ENCODE peak calls at places on chromosome 16, in five cellular contexts. X, H, A, D and I are unnamed samples.

GRCh38 chr16:81201267-81201666 is 37.2 kb upstream of the BCO1 start:
- DNase-seq in A (no peak), D (no peak), H (no peak), X (no peak), I (no peak)

GRCh38 chr16:49350265-49351103 is 23.1 kb upstream of the C16orf78 start:
- DNase-seq in H (peak; percentile 62), D (no peak), A (peak; percentile 72), X (peak; percentile 22), I (peak; percentile 33)

GRCh38 chr16:75620326-75621169 is 2.5 kb downstream of the ADAT1 start:
- DNase-seq in X (no peak), H (no peak), A (no peak), D (peak; percentile 61), I (no peak)

GRCh38 chr16:72481419-72481818 is 309.5 kb upstream of the PMFBP1 start:
- DNase-seq in D (no peak), X (no peak), H (no peak), A (no peak), I (no peak)

GRCh38 chr16:15682105-15682570 is 32.1 kb downstream of the NDE1 start:
- DNase-seq in D (no peak), X (no peak), H (peak; percentile 11), A (peak; percentile 81), I (peak; percentile 29)

GRCh38 chr16:48075398-48075797 is 80.4 kb downstream of the ABCC12 start:
- DNase-seq in A (no peak), H (no peak), X (no peak), D (no peak), I (no peak)

GRCh38 chr16:88533945-88534641 is 36.1 kb upstream of the ZC3H18 start:
- DNase-seq in X (peak; percentile 86), D (peak; percentile 69), A (peak; percentile 71), H (peak; percentile 75), I (peak; percentile 79)

GRCh38 chr16:51636913-51637743 is 486.1 kb upstream of the SALL1 start:
- DNase-seq in A (peak; percentile 79), D (no peak), H (no peak), X (no peak), I (no peak)

GRCh38 chr16:2773188-2773968 is 3.7 kb downstream of the ELOB start:
- DNase-seq in H (no peak), A (peak; percentile 20), D (no peak), X (no peak), I (no peak)

GRCh38 chr16:17211797-17212196 is 259.0 kb downstream of the XYLT1 start:
- DNase-seq in A (peak; percentile 87), X (peak; percentile 33), H (peak; percentile 36), D (no peak), I (no peak)

GRCh38 chr16:70257391-70257790 is 5.7 kb upstream of the EXOSC6 start:
- DNase-seq in D (no peak), H (no peak), X (no peak), A (peak; percentile 83), I (no peak)

GRCh38 chr16:50114357-50115129 is 38.6 kb upstream of the TENT4B start:
- DNase-seq in X (no peak), A (peak; percentile 77), D (no peak), H (no peak), I (no peak)

GRCh38 chr16:54928421-54929089 is 2.1 kb upstream of the IRX5 start:
- DNase-seq in D (peak; percentile 23), H (peak; percentile 30), A (peak; percentile 46), X (peak; percentile 41), I (no peak)

GRCh38 chr16:47481698-47482374 is 20.7 kb downstream of the PHKB start:
- DNase-seq in X (no peak), H (no peak), A (no peak), D (no peak), I (peak; percentile 49)

GRCh38 chr16:1011316-1012082 is 29.9 kb downstream of the SOX8 start:
- DNase-seq in A (no peak), H (no peak), D (no peak), X (no peak), I (no peak)

GRCh38 chr16:19691161-19691850 is 26.7 kb downstream of the KNOP1 start:
- DNase-seq in D (no peak), A (peak; percentile 31), X (no peak), H (no peak), I (no peak)

GRCh38 chr16:29231231-29231630 is 175.3 kb downstream of the NPIPB11 start:
- DNase-seq in D (no peak), H (no peak), A (no peak), X (no peak), I (no peak)

GRCh38 chr16:19307587-19308241 is 22.2 kb downstream of the CLEC19A start:
- DNase-seq in X (no peak), A (peak; percentile 59), H (peak; percentile 54), D (no peak), I (no peak)

GRCh38 chr16:56609463-56609921 is 1.1 kb downstream of the MT2A start:
- DNase-seq in A (no peak), H (no peak), X (peak; percentile 69), D (peak; percentile 33), I (peak; percentile 84)

GRCh38 chr16:23771027-23771426 is 16.2 kb downstream of the CHP2 start:
- DNase-seq in D (no peak), A (no peak), H (no peak), X (no peak), I (no peak)

GRCh38 chr16:64910351-64910750 is 211.5 kb downstream of the CDH11 start:
- DNase-seq in X (no peak), H (no peak), A (peak; percentile 78), D (no peak), I (no peak)

GRCh38 chr16:57795431-57795878 is 6.8 kb downstream of the KIFC3 start:
- DNase-seq in X (no peak), A (peak; percentile 90), H (no peak), D (no peak), I (no peak)

GRCh38 chr16:70455910-70456309 is 1.5 kb downstream of the FCSK start:
- DNase-seq in H (no peak), D (no peak), X (no peak), A (no peak), I (no peak)

GRCh38 chr16:72811188-72811720 is 236.7 kb downstream of the ZFHX3 start:
- DNase-seq in X (no peak), H (no peak), D (no peak), A (no peak), I (no peak)

DNA sequence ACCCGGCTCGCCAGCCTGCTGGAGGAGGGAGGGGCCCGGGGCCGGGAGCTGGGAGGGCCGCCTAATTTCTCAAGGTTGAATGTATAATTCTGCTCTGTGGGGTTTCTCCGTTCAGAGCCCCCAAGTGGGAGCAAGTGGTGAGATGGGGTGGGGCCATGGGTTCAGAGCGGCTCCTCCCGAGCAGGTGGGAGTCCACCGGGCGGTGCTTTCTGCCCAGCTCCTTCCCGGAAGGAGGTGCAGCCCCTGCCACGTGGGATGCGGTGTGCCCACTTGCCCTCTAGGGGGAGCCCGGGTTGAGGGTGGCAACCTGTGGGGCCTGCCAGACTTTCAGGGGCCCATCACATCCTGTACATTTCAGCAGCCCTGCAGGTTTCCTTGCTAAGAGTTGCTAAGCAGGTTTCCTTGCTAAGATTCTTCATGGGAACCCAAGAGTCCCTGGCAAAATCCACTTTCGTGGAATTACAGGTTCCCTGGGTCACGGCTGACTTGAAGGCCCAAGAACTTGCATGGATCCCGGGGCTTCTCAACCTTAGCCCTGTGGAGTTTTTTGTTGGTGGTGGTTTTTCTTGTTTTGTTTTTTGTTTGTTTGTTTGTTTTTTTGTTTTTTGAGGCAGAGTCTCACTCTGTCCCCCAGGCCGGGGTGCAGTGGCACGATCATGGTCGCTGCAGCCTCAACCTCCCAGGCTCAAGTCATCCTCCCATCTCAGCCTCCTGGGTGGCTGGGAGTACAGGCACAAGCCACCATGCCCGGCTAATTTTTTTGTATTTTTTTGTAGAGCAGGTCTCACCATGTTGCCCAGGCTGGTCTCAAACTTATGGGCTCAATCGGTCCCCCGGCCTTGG is 196.6 kb upstream of the GSE1 start:
- DNase-seq in X (peak; percentile 65), H (no peak), D (peak; percentile 34), A (peak; percentile 78), I (peak; percentile 50)
- H3K4me3 ChIP-seq in X (no peak overlapping the region), H (no peak overlapping the region), D (no peak overlapping the region), A (no peak overlapping the region), I (no peak overlapping the region)

GRCh38 chr16:86432048-86432447 is 78.3 kb upstream of the FOXF1 start:
- DNase-seq in A (no peak), X (no peak), H (no peak), D (no peak), I (no peak)
- H3K36me3 ChIP-seq in A (no peaks in the 10 kb centered on the region), X (no peaks in the 10 kb centered on the region), H (no peaks in the 10 kb centered on the region), D (no peaks in the 10 kb centered on the region), I (no peaks in the 10 kb centered on the region)

GRCh38 chr16:67186550-67186950 is 2.8 kb upstream of the MATCAP1 start:
- DNase-seq in D (no peak), A (peak; percentile 88), H (no peak), X (no peak), I (no peak)

GRCh38 chr16:67185003-67185865 is 1.5 kb upstream of the MATCAP1 start:
- DNase-seq in A (peak; percentile 94), X (peak; percentile 80), D (peak; percentile 61), H (peak; percentile 81), I (peak; percentile 79)

GRCh38 chr16:67184453-67185002 is 765 bp upstream of the MATCAP1 start:
- DNase-seq in D (no peak), H (no peak), A (peak; percentile 36), X (no peak), I (no peak)

GRCh38 chr16:67187175-67187900 is 2.6 kb downstream of the EXOC3L1 start:
- DNase-seq in H (no peak), X (no peak), A (no peak), D (no peak), I (no peak)

DNA sequence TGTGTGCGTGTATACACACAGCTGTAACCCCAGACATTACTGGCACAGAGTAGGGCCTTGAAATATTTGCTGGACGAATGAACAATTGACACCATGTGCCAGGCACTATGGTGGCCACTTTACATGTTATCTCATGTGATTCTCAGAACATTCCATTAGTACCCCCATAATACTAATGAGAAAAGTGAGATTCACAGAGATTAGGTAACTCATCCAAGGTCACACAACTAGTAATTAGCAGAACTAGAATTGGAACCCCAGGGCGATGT is 2.0 kb upstream of the MATCAP1 start:
- DNase-seq in D (no peak), H (no peak), A (no peak), X (no peak), I (no peak)
- H3K4me3 ChIP-seq in D (no peak overlapping the region), H (no peak overlapping the region), A (no peak overlapping the region), X (peak overlapping the region; percentile 25), I (no peak overlapping the region)

DNA sequence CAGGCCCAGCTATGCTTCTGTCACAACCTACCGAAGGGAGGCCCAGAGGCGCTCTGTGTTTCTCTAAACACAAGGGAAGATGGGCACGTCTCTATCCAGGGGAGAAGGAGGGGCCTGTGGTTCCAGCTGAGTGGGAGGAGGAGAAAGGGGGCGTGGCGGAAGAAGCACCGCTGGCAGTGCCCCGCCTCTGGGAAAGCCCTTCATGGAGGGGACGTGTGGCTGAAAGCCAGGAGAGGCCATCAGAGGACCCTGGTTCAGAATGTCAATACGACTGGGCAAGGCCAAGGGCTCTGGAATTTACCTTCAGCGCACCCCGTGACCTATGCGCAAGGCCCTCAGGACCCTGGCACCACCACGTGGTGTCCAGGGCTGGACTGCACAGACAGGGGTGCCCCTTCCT is 12.3 kb upstream of the SLC38A8 start:
- DNase-seq in H (no peak), D (no peak), X (no peak), A (peak; percentile 33), I (no peak)
- H3K36me3 ChIP-seq in H (peaks cover 33% of the 10 kb centered on the region), D (peaks cover 87% of the 10 kb centered on the region), X (peaks cover 87% of the 10 kb centered on the region), A (no peaks in the 10 kb centered on the region), I (peaks cover 84% of the 10 kb centered on the region)

GRCh38 chr16:13634253-13634652 is 285.7 kb upstream of the ERCC4 start:
- DNase-seq in H (no peak), X (no peak), A (no peak), D (no peak), I (no peak)
- H3K4me3 ChIP-seq in H (no peak overlapping the region), X (no peak overlapping the region), A (no peak overlapping the region), D (no peak overlapping the region), I (no peak overlapping the region)